ENCODE peak calls at places on chromosomes 7 and 10, in nine cellular contexts. Z, A, E, K, V, X, D, G and J are unnamed samples.

GRCh38 chr10:88531383-88532092 is 51.6 kb downstream of the RNLS start:
- DNase-seq in Z (no peak), A (no peak), E (no peak), K (no peak), V (no peak), X (no peak), D (no peak), G (no peak), J (no peak)

GRCh38 chr10:48696535-48696873 is 11.8 kb downstream of the WDFY4 start:
- DNase-seq in Z (no peak), A (no peak), E (no peak), K (no peak), V (no peak), X (no peak), D (no peak), G (no peak), J (no peak)

GRCh38 chr7:88361357-88361756 is 54.7 kb upstream of the STEAP4 start:
- DNase-seq in Z (no peak), A (no peak), E (no peak), K (no peak), V (no peak), X (no peak), D (no peak), G (peak; percentile 8), J (no peak)

GRCh38 chr7:92904292-92905131 is 68.1 kb upstream of the CDK6 start:
- DNase-seq in Z (peak; percentile 94), A (peak; percentile 24), E (no peak), K (peak; percentile 80), V (peak; percentile 35), X (peak; percentile 21), D (peak; percentile 93), G (peak; percentile 36), J (peak; percentile 98)

GRCh38 chr10:15405319-15405718 is 34.2 kb upstream of the FAM171A1 start:
- DNase-seq in Z (no peak), A (no peak), E (no peak), K (no peak), V (no peak), X (no peak), D (no peak), G (no peak), J (no peak)

GRCh38 chr7:101940830-101941229 is 123.4 kb downstream of the CUX1 start:
- DNase-seq in Z (no peak), A (no peak), E (peak; percentile 90), K (no peak), V (no peak), X (no peak), D (peak; percentile 17), G (peak; percentile 91), J (no peak)

GRCh38 chr7:69968969-69969368 is 370.7 kb downstream of the AUTS2 start:
- DNase-seq in Z (no peak), A (no peak), E (no peak), K (no peak), V (no peak), X (no peak), D (no peak), G (peak; percentile 6), J (no peak)

GRCh38 chr7:22219036-22219435 is 137.9 kb downstream of the RAPGEF5 start:
- DNase-seq in Z (no peak), A (no peak), E (no peak), K (no peak), V (no peak), X (no peak), D (no peak), G (no peak), J (no peak)

GRCh38 chr10:114618722-114619121 is 39.4 kb downstream of the ABLIM1 start:
- DNase-seq in Z (no peak), A (no peak), E (no peak), K (no peak), V (no peak), X (no peak), D (no peak), G (peak; percentile 14), J (no peak)

GRCh38 chr7:114279901-114280300 is 134.7 kb upstream of the FOXP2 start:
- DNase-seq in Z (no peak), A (no peak), E (no peak), K (no peak), V (no peak), X (no peak), D (no peak), G (no peak), J (no peak)

GRCh38 chr7:139044813-139045794 is 9.3 kb upstream of the ZC3HAV1L start:
- DNase-seq in Z (no peak), A (peak; percentile 15), E (no peak), K (no peak), V (no peak), X (no peak), D (no peak), G (no peak), J (no peak)

GRCh38 chr7:37908221-37908788 is 8.3 kb downstream of the SFRP4 start:
- DNase-seq in Z (no peak), A (no peak), E (no peak), K (no peak), V (no peak), X (no peak), D (no peak), G (no peak), J (no peak)

GRCh38 chr10:33302188-33302829 is 32.2 kb downstream of the NRP1 start:
- DNase-seq in Z (no peak), A (no peak), E (no peak), K (no peak), V (no peak), X (no peak), D (no peak), G (no peak), J (no peak)

GRCh38 chr10:33298893-33299292 is 35.6 kb downstream of the NRP1 start:
- DNase-seq in Z (no peak), A (no peak), E (no peak), K (no peak), V (no peak), X (no peak), D (no peak), G (no peak), J (no peak)

GRCh38 chr10:33298110-33298509 is 36.4 kb downstream of the NRP1 start:
- DNase-seq in Z (no peak), A (no peak), E (no peak), K (no peak), V (no peak), X (no peak), D (no peak), G (no peak), J (no peak)

GRCh38 chr10:33303988-33304387 is 30.5 kb downstream of the NRP1 start:
- DNase-seq in Z (no peak), A (no peak), E (no peak), K (no peak), V (no peak), X (no peak), D (no peak), G (no peak), J (no peak)

DNA sequence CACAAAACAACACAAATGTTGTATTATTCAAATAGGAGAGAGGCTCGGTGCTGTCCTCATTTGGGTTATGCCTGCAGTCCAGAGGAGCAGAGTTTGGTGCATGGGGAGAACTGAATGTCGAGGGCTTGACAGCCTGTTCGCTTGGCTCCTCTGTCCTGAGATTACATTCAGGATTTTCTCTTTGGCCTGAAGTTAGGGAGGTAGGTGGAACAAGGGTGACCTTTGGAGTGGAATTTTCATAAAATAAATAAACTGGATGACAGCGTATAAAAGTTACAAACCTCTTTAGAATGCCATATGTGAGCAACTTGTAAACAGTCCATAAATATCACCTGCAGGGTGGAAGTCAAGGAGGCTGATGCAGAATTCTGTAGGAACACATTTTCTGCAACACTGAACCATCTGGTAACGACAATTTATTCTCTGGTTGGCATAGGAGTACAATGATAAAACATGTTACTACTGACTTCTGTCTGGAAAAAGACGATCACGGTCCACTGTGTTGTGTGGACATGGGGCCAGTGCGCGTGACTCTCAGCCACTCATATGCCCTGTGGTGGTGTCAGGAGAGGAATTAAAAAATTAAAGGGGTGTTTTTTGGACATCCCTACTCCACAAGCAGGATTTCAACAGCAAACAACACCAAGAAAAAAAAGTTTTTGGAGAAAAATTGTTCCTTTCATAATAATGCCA is 33.2 kb downstream of the NRP1 start:
- DNase-seq in Z (no peak), A (no peak), E (no peak), K (no peak), V (no peak), X (no peak), D (no peak), G (no peak), J (no peak)
- H3K4me1 ChIP-seq in Z (peaks cover 9% of the 10 kb centered on the region), A (no peaks in the 10 kb centered on the region), E (no peaks in the 10 kb centered on the region), K (no peaks in the 10 kb centered on the region), V (peaks cover 24% of the 10 kb centered on the region), X (peaks cover 5% of the 10 kb centered on the region), D (no peaks in the 10 kb centered on the region), G (no peaks in the 10 kb centered on the region), J (no peaks in the 10 kb centered on the region)

DNA sequence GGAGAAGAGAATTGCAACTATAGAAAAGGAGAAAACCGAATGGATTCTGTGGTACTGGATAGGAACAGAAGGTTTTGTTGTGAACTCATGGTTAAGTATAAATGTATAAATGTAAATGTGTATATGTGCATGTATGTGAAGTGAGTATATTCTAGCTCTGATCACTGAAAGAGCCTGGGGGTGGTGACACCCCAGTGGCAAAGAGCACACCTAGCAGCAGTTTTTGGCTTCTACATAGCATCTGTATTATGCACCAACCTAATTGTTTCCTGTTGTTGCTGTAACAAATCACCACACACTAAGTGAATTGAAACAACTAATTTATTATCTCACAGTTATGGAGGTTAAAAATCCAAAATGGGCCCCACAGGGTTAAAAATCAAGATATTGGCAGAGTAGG is 455.4 kb downstream of the RPS24 start:
- DNase-seq in Z (no peak), A (no peak), E (no peak), K (no peak), V (no peak), X (no peak), D (no peak), G (no peak), J (no peak)
- H3K4me1 ChIP-seq in Z (peaks cover 11% of the 10 kb centered on the region), A (no peaks in the 10 kb centered on the region), E (no peaks in the 10 kb centered on the region), K (no peaks in the 10 kb centered on the region), V (no peaks in the 10 kb centered on the region), X (no peaks in the 10 kb centered on the region), D (no peaks in the 10 kb centered on the region), G (no peaks in the 10 kb centered on the region), J (no peaks in the 10 kb centered on the region)

GRCh38 chr7:902996-903395 is 26.6 kb downstream of the GET4 start:
- DNase-seq in Z (no peak), A (no peak), E (no peak), K (no peak), V (no peak), X (no peak), D (no peak), G (no peak), J (no peak)
- H3K4me1 ChIP-seq in Z (peaks cover 7% of the 10 kb centered on the region), A (no peaks in the 10 kb centered on the region), E (no peaks in the 10 kb centered on the region), K (no peaks in the 10 kb centered on the region), V (peaks cover 6% of the 10 kb centered on the region), X (no peaks in the 10 kb centered on the region), D (no peaks in the 10 kb centered on the region), G (no peaks in the 10 kb centered on the region), J (peaks cover 3% of the 10 kb centered on the region)

DNA sequence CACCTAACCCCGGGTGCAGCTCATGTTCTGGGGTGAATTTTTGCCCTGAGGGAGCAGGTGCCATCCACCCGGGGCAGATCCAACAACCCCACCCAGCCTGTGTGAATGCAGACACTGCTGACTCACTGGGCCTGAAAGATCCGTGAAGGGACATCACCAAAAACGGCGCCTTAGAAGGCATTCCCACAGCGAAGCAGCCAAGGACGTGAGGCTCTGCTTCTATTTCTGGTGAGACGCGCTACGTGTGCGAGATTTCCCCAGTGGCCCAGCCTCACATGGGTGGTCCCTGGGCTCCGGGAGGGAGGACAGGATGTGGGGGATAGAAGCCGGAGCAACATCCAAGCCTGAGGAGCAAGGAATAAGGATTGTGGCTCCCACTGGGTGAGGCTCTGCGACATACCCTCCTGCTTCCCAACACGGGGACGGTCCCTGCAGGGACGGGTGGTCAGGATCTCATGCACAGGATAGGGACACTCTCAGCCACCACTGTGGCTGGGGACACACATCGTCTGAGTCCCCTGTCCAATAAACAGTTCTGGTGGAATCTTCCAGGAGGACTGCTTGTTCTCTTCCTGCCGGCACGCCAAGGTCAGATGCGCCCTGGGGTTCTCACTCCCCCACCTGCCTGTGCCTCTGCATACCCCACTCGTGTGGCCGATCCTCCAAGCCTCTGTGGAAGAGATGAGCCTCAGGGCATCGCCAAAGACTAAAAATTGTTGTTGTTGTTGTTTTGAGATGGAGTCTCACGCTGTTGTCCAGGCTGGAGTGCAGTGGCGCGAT is 70.2 kb downstream of the ZRANB1 start:
- DNase-seq in Z (no peak), A (no peak), E (no peak), K (no peak), V (peak; percentile 26), X (no peak), D (no peak), G (no peak), J (no peak)
- H3K4me1 ChIP-seq in Z (peaks cover 8% of the 10 kb centered on the region), A (peaks cover 2% of the 10 kb centered on the region), E (no peaks in the 10 kb centered on the region), K (no peaks in the 10 kb centered on the region), V (peaks cover 35% of the 10 kb centered on the region), X (no peaks in the 10 kb centered on the region), D (peaks cover 33% of the 10 kb centered on the region), G (peaks cover 31% of the 10 kb centered on the region), J (peaks cover 9% of the 10 kb centered on the region)